ENCODE peak calls at places on chromosomes 2 and 18, in four cellular contexts. T, K, H and O are unnamed samples.

GRCh38 chr18:74652392-74652988 is 54.8 kb downstream of the ZNF407 start:
- DNase-seq in T (peak; percentile 47), K (peak; percentile 32), H (no peak), O (no peak)

GRCh38 chr2:140876015-140876414 is 1254.8 kb downstream of the LRP1B start:
- DNase-seq in T (no peak), K (no peak), H (no peak), O (no peak)

GRCh38 chr2:127911737-127912136 is 26.0 kb upstream of the AMMECR1L start:
- DNase-seq in T (no peak), K (no peak), H (no peak), O (no peak)

GRCh38 chr18:48629730-48630324 is 91.0 kb downstream of the CTIF start:
- DNase-seq in T (peak; percentile 41), K (no peak), H (no peak), O (no peak)

GRCh38 chr2:10266133-10266620 is 36.5 kb upstream of the HPCAL1 start:
- DNase-seq in T (no peak), K (no peak), H (no peak), O (peak; percentile 1)

GRCh38 chr2:229153946-229154345 is 117.1 kb downstream of the PID1 start:
- DNase-seq in T (no peak), K (no peak), H (no peak), O (no peak)

GRCh38 chr2:17148298-17149228 is 369.7 kb downstream of the RAD51AP2 start:
- DNase-seq in T (peak; percentile 53), K (peak; percentile 40), H (no peak), O (peak; percentile 55)

GRCh38 chr18:48949051-48949605 is 1.6 kb downstream of the SMAD7 start:
- DNase-seq in T (no peak), K (no peak), H (no peak), O (no peak)

GRCh38 chr2:72561621-72562318 is 264.1 kb downstream of the EXOC6B start:
- DNase-seq in T (no peak), K (no peak), H (no peak), O (no peak)

GRCh38 chr18:59878644-59879043 is 21.2 kb upstream of the PMAIP1 start:
- DNase-seq in T (no peak), K (no peak), H (no peak), O (no peak)

GRCh38 chr18:13660510-13660909 is 65.8 kb downstream of the FAM210A start:
- DNase-seq in T (no peak), K (no peak), H (no peak), O (no peak)

GRCh38 chr2:239548491-239548890 is 147.7 kb upstream of the HDAC4 start:
- DNase-seq in T (no peak), K (no peak), H (no peak), O (no peak)

GRCh38 chr2:235005603-235006259 is 53.9 kb downstream of the SH3BP4 start:
- DNase-seq in T (peak; percentile 70), K (peak; percentile 9), H (no peak), O (peak; percentile 79)

GRCh38 chr2:62077239-62077638 is 118.7 kb upstream of the B3GNT2 start:
- DNase-seq in T (no peak), K (no peak), H (no peak), O (no peak)

GRCh38 chr2:72028351-72028995 is 119.2 kb downstream of the CYP26B1 start:
- DNase-seq in T (no peak), K (no peak), H (no peak), O (no peak)

GRCh38 chr18:62436636-62437519 is 85.9 kb upstream of the ZCCHC2 start:
- DNase-seq in T (no peak), K (no peak), H (no peak), O (no peak)

GRCh38 chr2:26897807-26898479 is 50.0 kb downstream of the DPYSL5 start:
- DNase-seq in T (no peak), K (no peak), H (no peak), O (no peak)

GRCh38 chr18:9435041-9435440 is 40.3 kb upstream of the RALBP1 start:
- DNase-seq in T (no peak), K (no peak), H (no peak), O (no peak)

GRCh38 chr2:95354469-95354901 is 48.0 kb upstream of the FAHD2A start:
- DNase-seq in T (no peak), K (no peak), H (no peak), O (no peak)

GRCh38 chr2:54814367-54815155 is 91.1 kb downstream of the EML6 start:
- DNase-seq in T (no peak), K (no peak), H (no peak), O (no peak)

DNA sequence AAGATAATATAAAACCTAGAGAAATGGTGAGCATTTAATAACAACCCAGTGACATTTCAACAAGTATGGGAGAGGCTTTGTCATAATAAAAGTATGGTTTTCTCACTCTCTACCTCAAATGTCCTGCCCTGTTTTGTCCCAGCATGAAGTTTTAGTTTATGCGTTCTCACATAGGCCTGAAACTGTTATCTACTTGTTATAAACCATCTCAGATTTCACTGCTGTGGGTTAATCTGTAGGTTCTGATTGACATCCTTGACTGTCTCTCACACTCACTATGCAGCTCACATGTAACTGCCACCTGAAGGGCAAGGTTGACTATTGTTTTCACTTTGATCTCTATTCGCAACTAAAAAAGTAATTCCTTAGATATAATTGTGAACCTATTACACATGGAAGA is 44.9 kb downstream of the ZEB2 start:
- DNase-seq in T (no peak), K (no peak), H (no peak), O (no peak)
- TF ChIP-seq USF1 in T (no peak), K (no peak), H (no peak), O (no peak)

DNA sequence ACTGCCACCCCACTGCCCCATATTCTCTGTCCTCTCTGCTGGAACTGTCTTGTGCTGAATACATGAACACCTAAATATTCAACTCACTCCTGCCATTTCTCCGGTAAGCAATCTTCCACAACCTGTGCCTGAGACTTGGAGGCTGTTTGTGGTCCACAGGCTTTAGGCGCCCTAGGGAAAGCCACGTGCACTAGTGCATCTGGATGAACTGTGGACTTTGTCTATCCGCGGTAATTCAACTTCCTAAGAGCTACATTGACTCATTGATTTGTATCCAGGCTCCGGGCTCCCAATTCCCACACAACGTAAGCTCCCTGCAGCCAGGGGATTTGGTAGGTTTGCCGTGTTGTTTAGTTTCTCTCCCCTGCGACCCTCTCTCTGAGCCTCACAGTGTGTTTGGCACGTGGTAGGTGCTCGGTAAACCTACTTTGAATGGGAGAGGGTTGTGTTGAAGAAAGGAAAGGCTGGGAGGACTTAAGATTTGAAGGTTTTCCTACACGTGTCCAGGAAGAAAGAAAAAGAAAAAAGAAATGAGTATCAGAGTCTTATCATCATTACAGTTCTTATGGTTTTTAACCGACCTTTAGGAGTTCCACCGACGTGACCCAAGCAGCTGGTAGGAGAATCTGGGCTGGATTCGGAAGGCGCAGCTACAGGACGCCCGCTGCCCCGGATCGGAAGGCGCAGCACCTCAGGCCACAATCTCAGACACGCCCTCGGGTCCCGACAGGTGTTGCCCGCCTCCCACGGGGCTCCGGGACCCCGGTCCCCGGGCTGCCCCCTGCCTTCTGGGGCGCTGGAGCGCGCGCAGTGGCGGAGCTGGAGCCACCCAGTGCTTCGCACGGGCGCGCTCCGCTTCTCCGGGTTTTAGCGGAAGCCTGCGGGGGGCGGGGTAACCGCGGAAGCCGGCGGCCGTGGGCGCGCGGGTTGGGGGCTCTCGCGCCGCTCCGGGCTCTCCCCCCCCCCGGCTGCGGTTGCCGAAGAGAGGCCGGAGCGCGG is 718.4 kb downstream of the DPP10 start:
- DNase-seq in T (peak; percentile 66), K (no peak), H (no peak), O (peak; percentile 36)
- TF ChIP-seq USF1 in T (no peak), K (no peak), H (no peak), O (no peak)

DNA sequence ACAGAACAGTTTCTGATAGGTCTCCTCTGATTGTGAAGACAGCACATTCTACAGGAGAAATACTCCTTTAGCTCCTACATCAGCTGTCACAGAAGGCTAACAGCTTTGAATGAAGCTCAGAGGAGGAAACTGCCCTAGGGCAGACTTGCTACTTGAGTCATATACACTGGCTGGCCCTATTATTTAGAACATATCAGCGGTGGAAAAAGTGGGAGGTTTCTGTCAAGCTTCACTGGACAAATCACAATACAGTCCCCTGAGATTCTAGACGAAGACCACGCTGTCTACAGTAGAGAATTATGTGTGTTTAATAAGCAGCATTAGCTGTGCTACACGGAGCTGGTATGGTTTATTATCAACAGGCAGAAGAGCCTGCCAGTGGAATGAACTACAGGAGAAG is 230.9 kb upstream of the FSIP2 start:
- DNase-seq in T (peak; percentile 3), K (no peak), H (no peak), O (no peak)
- TF ChIP-seq USF1 in T (no peak), K (no peak), H (no peak), O (no peak)

GRCh38 chr18:26134110-26134509 is 441 bp downstream of the PSMA8 start:
- DNase-seq in T (no peak), K (no peak), H (no peak), O (no peak)

GRCh38 chr18:26135563-26135962 is 1.9 kb downstream of the PSMA8 start:
- DNase-seq in T (no peak), K (no peak), H (no peak), O (no peak)

DNA sequence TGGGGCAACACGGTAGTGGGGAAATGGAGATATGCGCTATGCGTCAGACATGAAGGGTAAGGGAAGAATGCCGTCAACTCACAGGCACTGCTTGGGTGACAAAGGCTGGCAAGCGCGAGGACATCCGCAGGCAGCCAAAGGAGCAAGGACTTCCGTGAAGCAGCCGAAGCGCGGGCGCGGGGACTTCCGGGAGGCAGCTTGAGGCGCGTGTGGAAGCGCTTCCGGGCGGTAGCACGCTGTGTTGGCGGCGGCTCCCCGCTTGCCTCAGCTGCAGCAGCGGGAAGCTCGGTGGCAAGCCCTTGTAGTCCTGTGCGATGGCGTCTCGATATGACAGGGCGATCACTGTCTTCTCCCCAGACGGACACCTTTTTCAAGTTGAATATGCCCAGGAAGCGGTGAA is at the start of gene PSMA8:
- DNase-seq in T (no peak), K (no peak), H (no peak), O (peak; percentile 45)
- TF ChIP-seq USF1 in T (no peak), K (no peak), H (no peak), O (no peak)

GRCh38 chr2:60948926-60949579 is 67.7 kb downstream of the REL start:
- DNase-seq in T (no peak), K (no peak), H (no peak), O (no peak)
- TF ChIP-seq USF1 in T (no peak), K (no peak), H (no peak), O (no peak)

GRCh38 chr2:104078431-104079157 is 775.3 kb upstream of the POU3F3 start:
- DNase-seq in T (no peak), K (no peak), H (no peak), O (peak; percentile 26)
- TF ChIP-seq USF1 in T (no peak), K (no peak), H (no peak), O (no peak)

GRCh38 chr2:31402388-31402787 is 12.2 kb downstream of the XDH start:
- DNase-seq in T (no peak), K (no peak), H (no peak), O (no peak)
- TF ChIP-seq USF1 in T (no peak), K (no peak), H (no peak), O (no peak)